ENCODE peak calls at places on chromosome X, in nine cellular contexts. X, H, A, D, R, S, M, U and C are unnamed samples.

GRCh38 chrX:2498781-2499302 is 1.9 kb downstream of the DHRSX start:
- DNase-seq in X (no peak), H (no peak), A (no peak), D (peak; percentile 52), R (no peak), S (no peak), M (peak; percentile 36), U (no peak), C (no peak)

GRCh38 chrX:115592997-115593734 is 32.2 kb downstream of the PLS3 start:
- DNase-seq in X (no peak), H (no peak), A (no peak), D (no peak), R (no peak), S (no peak), M (peak; percentile 71), U (no peak), C (no peak)

GRCh38 chrX:56281789-56282188 is 49.6 kb downstream of the KLF8 start:
- DNase-seq in X (no peak), H (peak; percentile 9), A (peak; percentile 0), D (no peak), R (peak; percentile 3), S (no peak), M (peak; percentile 12), U (peak; percentile 6), C (peak; percentile 68)

GRCh38 chrX:119411959-119412358 is 12.8 kb downstream of the SLC25A43 start:
- DNase-seq in X (no peak), H (no peak), A (no peak), D (no peak), R (no peak), S (no peak), M (no peak), U (no peak), C (no peak)

GRCh38 chrX:39996561-39996960 is 101.2 kb downstream of the BCOR start:
- DNase-seq in X (no peak), H (no peak), A (no peak), D (no peak), R (no peak), S (no peak), M (no peak), U (no peak), C (no peak)

GRCh38 chrX:41384041-41384705 is 50.2 kb downstream of the DDX3X start:
- DNase-seq in X (peak; percentile 49), H (no peak), A (peak; percentile 10), D (peak; percentile 74), R (peak; percentile 51), S (peak; percentile 82), M (peak; percentile 88), U (peak; percentile 54), C (no peak)

GRCh38 chrX:123665197-123665596 is 67.7 kb downstream of the THOC2 start:
- DNase-seq in X (no peak), H (no peak), A (no peak), D (no peak), R (no peak), S (no peak), M (peak; percentile 51), U (no peak), C (no peak)

GRCh38 chrX:129606918-129607317 is 47.8 kb downstream of the APLN start:
- DNase-seq in X (peak; percentile 51), H (peak; percentile 44), A (no peak), D (peak; percentile 81), R (peak; percentile 23), S (peak; percentile 42), M (peak; percentile 33), U (peak; percentile 53), C (peak; percentile 43)

GRCh38 chrX:110131031-110131430 is 128.1 kb downstream of the TMEM164 start:
- DNase-seq in X (no peak), H (no peak), A (no peak), D (no peak), R (no peak), S (no peak), M (no peak), U (no peak), C (no peak)

GRCh38 chrX:153304988-153305736 is 16.4 kb downstream of the PNMA6F start:
- DNase-seq in X (no peak), H (no peak), A (no peak), D (no peak), R (no peak), S (no peak), M (no peak), U (no peak), C (no peak)

GRCh38 chrX:139759637-139760036 is 51.7 kb upstream of the MCF2 start:
- DNase-seq in X (no peak), H (no peak), A (no peak), D (no peak), R (no peak), S (no peak), M (peak; percentile 50), U (no peak), C (peak; percentile 46)

GRCh38 chrX:24838624-24839023 is 144.9 kb downstream of the POLA1 start:
- DNase-seq in X (no peak), H (no peak), A (peak; percentile 12), D (peak; percentile 21), R (no peak), S (no peak), M (peak; percentile 47), U (peak; percentile 8), C (peak; percentile 19)

GRCh38 chrX:148466292-148466691 is 34.1 kb upstream of the AFF2 start:
- DNase-seq in X (no peak), H (no peak), A (no peak), D (no peak), R (no peak), S (no peak), M (no peak), U (no peak), C (no peak)

GRCh38 chrX:20529301-20529700 is 262.6 kb upstream of the RPS6KA3 start:
- DNase-seq in X (no peak), H (no peak), A (no peak), D (no peak), R (no peak), S (no peak), M (no peak), U (no peak), C (no peak)

GRCh38 chrX:50877310-50877709 is 33.2 kb upstream of the BMP15 start:
- DNase-seq in X (no peak), H (no peak), A (peak; percentile 33), D (no peak), R (no peak), S (no peak), M (peak; percentile 8), U (no peak), C (no peak)

GRCh38 chrX:10158279-10158939 is 1.6 kb downstream of the CLCN4 start:
- DNase-seq in X (no peak), H (no peak), A (no peak), D (no peak), R (no peak), S (peak; percentile 41), M (peak; percentile 12), U (peak; percentile 15), C (no peak)

GRCh38 chrX:25001808-25002657 is 13.7 kb downstream of the ARX start:
- DNase-seq in X (no peak), H (no peak), A (no peak), D (no peak), R (no peak), S (no peak), M (no peak), U (no peak), C (no peak)

GRCh38 chrX:54213603-54214002 is 30.5 kb upstream of the FAM120C start:
- DNase-seq in X (no peak), H (no peak), A (no peak), D (no peak), R (no peak), S (no peak), M (no peak), U (no peak), C (no peak)

GRCh38 chrX:4655743-4656142 is 942.3 kb upstream of the PRKX start:
- DNase-seq in X (no peak), H (no peak), A (no peak), D (no peak), R (no peak), S (no peak), M (no peak), U (no peak), C (no peak)

GRCh38 chrX:49053223-49054072 is 5.4 kb upstream of the CCDC120 start:
- DNase-seq in X (peak; percentile 45), H (peak; percentile 38), A (no peak), D (no peak), R (no peak), S (peak; percentile 75), M (peak; percentile 45), U (peak; percentile 81), C (peak; percentile 47)

GRCh38 chrX:24002167-24002566 is 24.8 kb downstream of the KLHL15 start:
- DNase-seq in X (no peak), H (no peak), A (no peak), D (no peak), R (no peak), S (no peak), M (no peak), U (no peak), C (no peak)

GRCh38 chrX:111200327-111200726 is 70.0 kb downstream of the CAPN6 start:
- DNase-seq in X (no peak), H (no peak), A (no peak), D (no peak), R (no peak), S (no peak), M (no peak), U (no peak), C (no peak)

GRCh38 chrX:53284684-53285447 is 3.5 kb upstream of the IQSEC2 start:
- DNase-seq in X (peak; percentile 23), H (peak; percentile 22), A (no peak), D (peak; percentile 73), R (no peak), S (peak; percentile 65), M (no peak), U (peak; percentile 53), C (peak; percentile 38)

GRCh38 chrX:7542566-7542965 is 300.4 kb upstream of the VCX start:
- DNase-seq in X (no peak), H (no peak), A (no peak), D (no peak), R (no peak), S (no peak), M (no peak), U (no peak), C (no peak)

GRCh38 chrX:16745659-16746058 is 26.2 kb downstream of the SYAP1 start:
- DNase-seq in X (no peak), H (no peak), A (no peak), D (no peak), R (no peak), S (no peak), M (no peak), U (no peak), C (no peak)

GRCh38 chrX:44903107-44903506 is 30.1 kb downstream of the KDM6A start:
- DNase-seq in X (no peak), H (no peak), A (peak; percentile 75), D (no peak), R (peak; percentile 33), S (no peak), M (peak; percentile 90), U (peak; percentile 15), C (no peak)

GRCh38 chrX:122422547-122422946 is 761.5 kb upstream of the GRIA3 start:
- DNase-seq in X (no peak), H (no peak), A (no peak), D (no peak), R (no peak), S (no peak), M (no peak), U (no peak), C (no peak)

GRCh38 chrX:67574696-67575095 is 30.9 kb downstream of the AR start:
- DNase-seq in X (no peak), H (no peak), A (no peak), D (no peak), R (no peak), S (no peak), M (peak; percentile 36), U (no peak), C (no peak)

GRCh38 chrX:111244238-111244750 is 26.0 kb downstream of the CAPN6 start:
- DNase-seq in X (no peak), H (no peak), A (no peak), D (no peak), R (peak; percentile 3), S (no peak), M (peak; percentile 27), U (no peak), C (peak; percentile 21)

GRCh38 chrX:106035064-106035463 is 3.5 kb downstream of the SERPINA7 start:
- DNase-seq in X (no peak), H (no peak), A (no peak), D (no peak), R (peak; percentile 8), S (no peak), M (no peak), U (no peak), C (no peak)

GRCh38 chrX:153733651-153734240 is 9.1 kb downstream of the ABCD1 start:
- DNase-seq in X (no peak), H (no peak), A (no peak), D (no peak), R (no peak), S (no peak), M (no peak), U (no peak), C (no peak)